ENCODE peak calls at places on chromosomes 6 and 20, in six cellular contexts. C, H, P, L, Y and Q are unnamed samples.

GRCh38 chr6:157455731-157456523 is 74.9 kb downstream of the ZDHHC14 start:
- DNase-seq in P (no peak), H (no peak), Y (no peak), L (no peak), C (no peak), Q (no peak)

GRCh38 chr6:143158113-143158581 is 97.5 kb downstream of the AIG1 start:
- DNase-seq in L (no peak), P (no peak), H (no peak), C (no peak), Y (no peak), Q (no peak)

GRCh38 chr20:701401-702129 is 26.0 kb upstream of the SCRT2 start:
- DNase-seq in P (no peak), C (no peak), H (no peak), Y (no peak), L (no peak), Q (no peak)

GRCh38 chr6:126475449-126475848 is 135.5 kb downstream of the CENPW start:
- DNase-seq in Y (no peak), P (no peak), H (no peak), L (no peak), C (no peak), Q (no peak)

GRCh38 chr6:36852481-36853147 is 13.4 kb upstream of the CPNE5 start:
- DNase-seq in P (no peak), C (no peak), L (peak), H (peak), Y (no peak), Q (no peak)

GRCh38 chr6:42450314-42451145 is 1.2 kb downstream of the TRERF1 start:
- DNase-seq in H (no peak), Y (no peak), P (no peak), L (no peak), C (no peak), Q (no peak)

GRCh38 chr20:24910461-24910860 is 38.6 kb upstream of the CST7 start:
- DNase-seq in H (no peak), L (no peak), Y (no peak), P (no peak), C (no peak), Q (no peak)

GRCh38 chr6:79005024-79005423 is 73.0 kb downstream of the PHIP start:
- DNase-seq in P (no peak), H (no peak), L (no peak), C (no peak), Y (no peak), Q (no peak)

GRCh38 chr6:100622907-100623692 is 158.4 kb upstream of the SIM1 start:
- DNase-seq in H (peak), P (no peak), C (no peak), Y (no peak), L (peak), Q (no peak)

GRCh38 chr6:71034578-71034977 is 77.7 kb upstream of the B3GAT2 start:
- DNase-seq in C (no peak), L (no peak), H (no peak), P (no peak), Y (no peak), Q (no peak)

GRCh38 chr6:46022110-46022948 is 6.7 kb upstream of the CLIC5 start:
- DNase-seq in L (no peak), H (no peak), C (no peak), P (no peak), Y (no peak), Q (no peak)

GRCh38 chr6:72620866-72621242 is 1.0 kb upstream of the KCNQ5 start:
- DNase-seq in Y (no peak), C (no peak), P (no peak), H (no peak), L (no peak), Q (no peak)

GRCh38 chr20:5796369-5797040 is 46.3 kb downstream of the SHLD1 start:
- DNase-seq in L (no peak), Y (no peak), P (no peak), C (no peak), H (no peak), Q (no peak)

GRCh38 chr20:38278150-38278549 is 17.6 kb upstream of the KIAA1755 start:
- DNase-seq in C (no peak), Y (no peak), P (no peak), L (no peak), H (no peak), Q (no peak)

GRCh38 chr6:87514831-87515230 is 42.1 kb downstream of the SLC35A1 start:
- DNase-seq in Y (no peak), L (no peak), H (no peak), C (no peak), P (no peak), Q (no peak)

GRCh38 chr20:48797850-48798747 is 29.7 kb downstream of the PREX1 start:
- DNase-seq in P (no peak), C (no peak), L (no peak), H (no peak), Y (no peak), Q (no peak)

GRCh38 chr6:71107935-71108420 is 151.1 kb upstream of the B3GAT2 start:
- DNase-seq in P (peak), H (peak), C (peak), L (peak), Y (no peak), Q (peak)

GRCh38 chr6:127515234-127515793 is 3.8 kb downstream of the MTCL3 start:
- DNase-seq in H (no peak), L (peak), P (no peak), Y (no peak), C (no peak), Q (no peak)

GRCh38 chr20:61886721-61887658 is 178.7 kb downstream of the TAF4 start:
- DNase-seq in H (no peak), L (peak), C (peak), P (no peak), Y (no peak), Q (no peak)

GRCh38 chr6:79984261-79984660 is 20.2 kb upstream of the TTK start:
- DNase-seq in C (peak), L (no peak), H (no peak), P (no peak), Y (no peak), Q (no peak)

GRCh38 chr20:21781446-21782075 is 76.1 kb downstream of the PAX1 start:
- DNase-seq in L (no peak), Y (no peak), C (no peak), H (no peak), P (no peak), Q (no peak)
- TF ChIP-seq CTCF in L (no peak), Y (no peak), C (no peak), H (no peak), P (no peak), Q (no peak)

DNA sequence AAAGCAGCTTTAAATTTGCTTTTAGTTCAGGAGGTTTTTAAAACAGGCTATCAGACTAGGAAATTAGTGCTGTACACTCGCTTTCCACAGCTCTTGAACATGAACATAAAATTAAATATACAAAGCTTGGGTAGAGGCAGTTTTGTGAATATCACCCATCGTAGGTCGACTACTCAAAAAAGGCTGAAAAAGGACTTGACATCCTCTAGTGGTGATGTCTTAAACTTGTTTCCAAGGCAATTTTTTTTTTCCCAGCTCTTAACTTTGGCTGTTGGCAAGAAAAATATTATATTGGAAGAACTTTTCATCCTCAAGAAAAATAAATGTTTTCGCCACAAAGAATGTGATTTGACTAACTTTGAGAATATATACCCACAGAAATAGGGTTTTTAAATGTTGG is 2.9 kb downstream of the MAP7 start:
- DNase-seq in Y (no peak), L (peak), H (no peak), P (no peak), C (peak), Q (no peak)
- TF ChIP-seq CTCF in Y (no peak), L (peak), H (peak), P (peak), C (no peak), Q (peak)

DNA sequence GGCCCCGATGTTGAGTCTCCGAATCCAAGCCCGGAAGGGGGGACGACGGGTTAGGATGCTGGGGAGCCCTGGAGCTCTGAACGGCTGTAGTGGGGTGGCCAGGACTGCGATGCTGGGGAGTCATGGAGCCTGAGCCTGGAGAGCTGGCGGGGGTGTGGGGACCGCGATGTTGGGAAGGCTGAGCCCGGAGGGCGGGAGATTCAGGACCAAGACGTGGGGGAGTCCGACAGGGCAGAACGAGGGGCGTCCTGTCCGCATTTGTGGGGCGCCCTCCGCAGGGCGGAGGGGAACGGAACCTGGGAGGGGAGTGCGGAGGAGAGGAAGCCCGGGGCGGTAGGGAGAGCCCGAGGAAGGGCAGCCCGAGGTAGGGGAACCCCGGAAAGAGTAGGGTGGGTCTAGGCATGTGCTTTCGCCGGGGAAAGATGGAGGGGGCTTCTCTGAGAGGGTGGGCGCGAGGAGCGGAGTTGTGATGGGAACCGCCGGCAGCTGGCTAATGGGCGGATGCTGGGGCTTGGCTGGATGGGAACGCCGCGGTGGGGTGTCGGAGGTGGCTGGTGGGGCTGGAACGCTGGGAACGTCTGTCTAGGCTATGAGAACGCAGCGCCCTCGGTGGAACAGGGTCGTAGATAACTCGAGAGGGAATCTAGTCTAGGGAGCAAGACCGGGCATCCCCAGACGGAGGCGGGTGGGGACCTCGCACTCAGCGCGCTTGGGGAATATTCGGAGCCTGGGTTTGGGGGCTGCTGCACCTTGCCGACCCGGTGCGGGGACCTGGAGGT is 681 bp downstream of the PAQR8 start:
- DNase-seq in P (peak), L (no peak), Y (peak), C (no peak), H (no peak), Q (peak)
- TF ChIP-seq CTCF in P (no peak), L (no peak), Y (no peak), C (no peak), H (peak), Q (no peak)

DNA sequence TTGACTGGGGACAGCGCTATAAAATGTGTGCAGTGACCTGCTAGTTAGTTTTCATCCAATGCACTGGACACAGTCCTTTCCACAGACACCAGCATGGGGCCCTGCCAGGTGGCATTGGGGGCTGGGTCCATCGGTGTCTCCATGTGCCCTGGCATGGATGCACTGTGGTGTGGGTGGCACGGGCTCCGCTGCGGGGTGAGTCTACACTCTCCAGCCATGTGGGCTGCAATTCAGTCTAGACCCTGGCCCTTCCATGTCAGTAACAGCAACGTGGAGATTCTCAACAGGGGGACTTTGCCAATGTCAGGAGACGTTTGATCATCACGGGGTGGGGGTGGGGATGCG is 100.0 kb downstream of the RAMACL start:
- DNase-seq in L (no peak), Y (no peak), P (no peak), C (no peak), H (no peak), Q (no peak)
- TF ChIP-seq CTCF in L (no peak), Y (no peak), P (no peak), C (no peak), H (no peak), Q (no peak)

GRCh38 chr6:163789199-163789810 is 374.8 kb downstream of the QKI start:
- DNase-seq in P (no peak), Y (no peak), H (no peak), C (no peak), L (no peak), Q (no peak)
- TF ChIP-seq CTCF in P (no peak), Y (no peak), H (no peak), C (no peak), L (no peak), Q (no peak)

DNA sequence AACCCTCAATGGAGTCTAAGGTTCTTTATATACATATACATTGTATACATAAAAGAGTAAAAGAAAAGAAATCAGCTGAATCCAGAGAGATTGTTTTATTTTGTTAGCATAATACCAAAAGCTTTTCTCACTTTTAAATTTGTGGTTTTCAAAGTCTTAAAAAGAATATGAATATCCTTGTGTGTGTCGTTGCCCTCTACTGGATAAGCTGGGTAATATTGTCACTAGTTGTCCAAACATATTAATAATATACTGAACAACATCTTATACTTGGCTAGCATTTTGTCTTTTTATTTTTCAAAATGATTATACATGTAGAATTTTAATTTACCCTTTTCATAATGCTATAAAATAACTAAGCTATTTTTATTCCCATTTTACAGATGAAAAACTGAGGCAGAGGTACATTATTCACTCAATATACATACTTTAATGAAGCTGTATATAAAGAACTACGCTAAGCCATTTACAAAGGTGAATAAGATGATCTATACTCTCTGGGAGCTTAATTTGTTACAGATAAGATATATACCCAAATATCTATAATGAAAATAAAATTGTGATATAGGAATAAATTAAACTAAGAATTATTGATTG is 531.7 kb downstream of the TFAP2B start:
- DNase-seq in C (no peak), H (no peak), L (no peak), P (no peak), Y (no peak), Q (no peak)
- TF ChIP-seq CTCF in C (no peak), H (no peak), L (peak), P (no peak), Y (no peak), Q (peak)

GRCh38 chr6:34556031-34556471 is at the start of gene SPDEF:
- DNase-seq in C (no peak), L (no peak), P (no peak), Y (no peak), H (no peak), Q (no peak)
- TF ChIP-seq CTCF in C (no peak), L (peak), P (no peak), Y (no peak), H (no peak), Q (no peak)

DNA sequence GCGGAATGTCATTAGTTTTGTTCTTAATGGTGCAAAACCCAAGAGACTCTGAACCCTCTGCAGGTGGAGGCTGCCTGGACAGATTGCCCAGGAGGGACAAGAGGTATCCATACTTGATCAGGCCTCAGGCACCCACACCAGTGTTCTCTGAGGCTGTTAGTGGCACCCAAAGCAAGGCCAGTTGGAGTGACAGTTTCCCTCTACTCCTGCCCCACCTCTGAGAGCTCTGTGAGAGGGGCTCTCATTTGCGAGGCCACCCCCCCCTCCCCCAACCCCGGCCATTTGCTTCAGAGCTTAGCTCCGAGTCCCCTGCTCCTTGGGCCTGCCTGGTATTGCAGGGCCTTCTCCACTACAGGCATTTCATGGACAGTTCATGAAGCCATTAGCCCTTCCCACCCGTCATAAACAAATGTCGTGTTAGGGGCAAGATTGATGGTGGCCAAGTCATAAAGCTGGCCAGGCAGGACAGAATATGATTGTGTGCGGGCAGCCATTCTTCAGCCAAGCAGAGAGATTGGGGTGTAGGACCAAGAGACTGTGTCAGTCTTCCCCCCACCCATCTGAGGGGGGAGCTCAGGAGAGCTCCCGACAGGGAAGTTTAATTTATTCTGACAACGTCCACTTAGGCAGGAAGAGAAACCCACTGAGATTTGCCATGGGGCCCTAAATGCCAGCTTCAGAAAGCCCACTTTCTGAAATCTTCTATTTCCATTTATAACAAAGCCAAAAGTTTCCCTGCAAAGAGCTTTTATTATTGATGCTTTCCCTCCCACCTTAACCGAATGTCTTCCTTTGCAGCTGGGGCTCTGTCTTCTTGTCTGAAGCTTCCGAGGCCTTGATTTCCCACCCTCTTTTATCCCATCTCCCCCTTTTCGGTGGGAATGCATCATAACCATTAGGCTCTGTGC is 7.1 kb downstream of the FOXC1 start:
- DNase-seq in L (no peak), Y (no peak), H (no peak), P (no peak), C (no peak), Q (no peak)
- TF ChIP-seq CTCF in L (no peak), Y (no peak), H (no peak), P (no peak), C (no peak), Q (no peak)